ENCODE peak calls at places on chromosomes 6 and 20, in five cellular contexts. One of them, this sample, is unnamed.
A peak's percentile ranks its signal among the peaks of the same experiment; 100 is the strongest.

GRCh38 chr20:4959582-4959981 is 41.7 kb downstream of the SLC23A2 start:
- DNase-seq in NCI-H748 treated with DMSO at 0.1 percent for 48 hours: no peak
- DNase-seq in Calu3: no peak
- DNase-seq in HT-29: no peak
- DNase-seq in lung microvascular endothelial cell: no peak
- DNase-seq in this sample: no peak

GRCh38 chr6:33869826-33870423 is 66.1 kb upstream of the MLN start:
- DNase-seq in NCI-H748 treated with DMSO at 0.1 percent for 48 hours: no peak
- DNase-seq in Calu3: no peak
- DNase-seq in HT-29: no peak
- DNase-seq in lung microvascular endothelial cell: no peak
- DNase-seq in this sample: no peak

GRCh38 chr6:42279144-42279781 is 61.6 kb upstream of the MRPS10 start:
- DNase-seq in NCI-H748 treated with DMSO at 0.1 percent for 48 hours: no peak
- DNase-seq in Calu3: peak; percentile 58
- DNase-seq in HT-29: peak; percentile 63
- DNase-seq in lung microvascular endothelial cell: peak; percentile 48
- DNase-seq in this sample: no peak

GRCh38 chr20:49607568-49607967 is 39.6 kb upstream of the PTGIS start:
- DNase-seq in NCI-H748 treated with DMSO at 0.1 percent for 48 hours: no peak
- DNase-seq in Calu3: no peak
- DNase-seq in HT-29: no peak
- DNase-seq in lung microvascular endothelial cell: no peak
- DNase-seq in this sample: no peak

GRCh38 chr6:111173946-111174345 is 86.6 kb downstream of the SLC16A10 start:
- DNase-seq in NCI-H748 treated with DMSO at 0.1 percent for 48 hours: no peak
- DNase-seq in Calu3: no peak
- DNase-seq in HT-29: no peak
- DNase-seq in lung microvascular endothelial cell: peak; percentile 3
- DNase-seq in this sample: no peak

GRCh38 chr6:391559-392440 is at the start of gene IRF4:
- DNase-seq in NCI-H748 treated with DMSO at 0.1 percent for 48 hours: no peak
- DNase-seq in Calu3: no peak
- DNase-seq in HT-29: no peak
- DNase-seq in lung microvascular endothelial cell: no peak
- DNase-seq in this sample: no peak

GRCh38 chr6:14986370-14986769 is 259.5 kb upstream of the JARID2 start:
- DNase-seq in NCI-H748 treated with DMSO at 0.1 percent for 48 hours: no peak
- DNase-seq in Calu3: peak; percentile 5
- DNase-seq in HT-29: no peak
- DNase-seq in lung microvascular endothelial cell: no peak
- DNase-seq in this sample: no peak

GRCh38 chr20:57991211-57991841 is 237.1 kb downstream of the ANKRD60 start:
- DNase-seq in NCI-H748 treated with DMSO at 0.1 percent for 48 hours: no peak
- DNase-seq in Calu3: peak; percentile 48
- DNase-seq in HT-29: peak; percentile 30
- DNase-seq in lung microvascular endothelial cell: no peak
- DNase-seq in this sample: no peak

GRCh38 chr6:124887872-124888580 is 74.2 kb upstream of the RNF217 start:
- DNase-seq in NCI-H748 treated with DMSO at 0.1 percent for 48 hours: no peak
- DNase-seq in Calu3: no peak
- DNase-seq in HT-29: no peak
- DNase-seq in lung microvascular endothelial cell: no peak
- DNase-seq in this sample: no peak

GRCh38 chr6:156658186-156658585 is 119.0 kb upstream of the ARID1B start:
- DNase-seq in NCI-H748 treated with DMSO at 0.1 percent for 48 hours: no peak
- DNase-seq in Calu3: no peak
- DNase-seq in HT-29: no peak
- DNase-seq in lung microvascular endothelial cell: peak; percentile 19
- DNase-seq in this sample: no peak